ENCODE peak calls at places on chromosome 2, in ten cellular contexts. C is sigmoid colon, L is stomach, G is transverse colon, J is K562, I is HepG2, T is esophagus muscularis mucosa, E is H1, N is GM12878, Q is upper lobe of left lung. X is an unnamed sample.

GRCh38 chr2:68812256-68812655 is 58.9 kb downstream of the BMP10 start:
- DNase-seq in C (no peak), L (no peak), G (no peak), J (no peak), I (peak), T (peak), E (no peak), N (no peak), Q (peak), X (no peak)

GRCh38 chr2:195657634-195658540 is 861 bp downstream of the SLC39A10 start:
- DNase-seq in C (peak), L (peak), G (peak), J (peak), I (peak), T (no peak), E (no peak), N (no peak), Q (peak), X (peak)

GRCh38 chr2:10054976-10055375 is 11.6 kb downstream of the KLF11 start:
- DNase-seq in C (no peak), L (no peak), G (no peak), J (no peak), I (no peak), T (no peak), E (no peak), N (no peak), Q (no peak), X (no peak)

GRCh38 chr2:34534341-34534740 is 935.2 kb upstream of the FAM98A start:
- DNase-seq in C (no peak), L (no peak), G (no peak), J (no peak), I (no peak), T (no peak), E (no peak), N (no peak), Q (no peak), X (no peak)

GRCh38 chr2:237299897-237300296 is 114.1 kb downstream of the COL6A3 start:
- DNase-seq in C (no peak), L (no peak), G (no peak), J (no peak), I (no peak), T (no peak), E (no peak), N (no peak), Q (no peak), X (no peak)

GRCh38 chr2:71482055-71482454 is 28.7 kb downstream of the DYSF start:
- DNase-seq in C (peak), L (no peak), G (no peak), J (no peak), I (no peak), T (no peak), E (no peak), N (no peak), Q (no peak), X (no peak)

GRCh38 chr2:96072746-96073145 is 38.0 kb upstream of the GPAT2 start:
- DNase-seq in C (no peak), L (no peak), G (no peak), J (no peak), I (no peak), T (peak), E (no peak), N (no peak), Q (no peak), X (peak)

GRCh38 chr2:182866095-182866460 is 359 bp downstream of the FRZB start:
- DNase-seq in C (peak), L (no peak), G (no peak), J (no peak), I (no peak), T (no peak), E (no peak), N (no peak), Q (no peak), X (no peak)

GRCh38 chr2:212547716-212548458 is 9.3 kb upstream of the ERBB4 start:
- DNase-seq in C (no peak), L (no peak), G (no peak), J (no peak), I (no peak), T (no peak), E (no peak), N (no peak), Q (no peak), X (no peak)

GRCh38 chr2:2950403-2950952 is 427.1 kb downstream of the EIPR1 start:
- DNase-seq in C (no peak), L (no peak), G (peak), J (no peak), I (no peak), T (no peak), E (no peak), N (no peak), Q (no peak), X (no peak)

GRCh38 chr2:201158111-201158929 is 24.6 kb upstream of the CASP10 start:
- DNase-seq in C (peak), L (peak), G (peak), J (peak), I (peak), T (no peak), E (no peak), N (peak), Q (peak), X (no peak)

GRCh38 chr2:101361519-101361918 is 25.8 kb downstream of the CREG2 start:
- DNase-seq in C (no peak), L (no peak), G (no peak), J (no peak), I (no peak), T (no peak), E (no peak), N (no peak), Q (no peak), X (no peak)

GRCh38 chr2:30487603-30488002 is 40.6 kb downstream of the LCLAT1 start:
- DNase-seq in C (no peak), L (no peak), G (no peak), J (no peak), I (no peak), T (no peak), E (no peak), N (no peak), Q (peak), X (no peak)

GRCh38 chr2:62706721-62707516 is 1.4 kb downstream of the EHBP1 start:
- DNase-seq in C (no peak), L (no peak), G (no peak), J (no peak), I (peak), T (no peak), E (no peak), N (no peak), Q (no peak), X (no peak)

GRCh38 chr2:46813680-46814079 is 101.9 kb downstream of the MCFD2 start:
- DNase-seq in C (no peak), L (no peak), G (no peak), J (no peak), I (no peak), T (no peak), E (no peak), N (no peak), Q (no peak), X (no peak)

GRCh38 chr2:70541481-70542020 is 12.1 kb downstream of the TGFA start:
- DNase-seq in C (no peak), L (no peak), G (no peak), J (no peak), I (no peak), T (peak), E (no peak), N (no peak), Q (no peak), X (no peak)

GRCh38 chr2:7027436-7027835 is 110.2 kb downstream of the RNF144A start:
- DNase-seq in C (peak), L (no peak), G (no peak), J (no peak), I (no peak), T (no peak), E (no peak), N (no peak), Q (no peak), X (no peak)

GRCh38 chr2:30366199-30366691 is 80.8 kb upstream of the LCLAT1 start:
- DNase-seq in C (no peak), L (no peak), G (no peak), J (no peak), I (no peak), T (no peak), E (no peak), N (no peak), Q (no peak), X (no peak)

GRCh38 chr2:134460583-134460998 is 206.7 kb downstream of the MGAT5 start:
- DNase-seq in C (no peak), L (peak), G (peak), J (peak), I (peak), T (no peak), E (peak), N (no peak), Q (peak), X (peak)

GRCh38 chr2:20618886-20619521 is 31.9 kb downstream of the HS1BP3 start:
- DNase-seq in C (peak), L (peak), G (peak), J (no peak), I (no peak), T (no peak), E (no peak), N (no peak), Q (peak), X (peak)

GRCh38 chr2:151999058-151999457 is 99.8 kb downstream of the CACNB4 start:
- DNase-seq in C (no peak), L (peak), G (peak), J (peak), I (peak), T (no peak), E (no peak), N (no peak), Q (peak), X (no peak)

GRCh38 chr2:125696573-125696972 is 959.4 kb upstream of the GYPC start:
- DNase-seq in C (no peak), L (no peak), G (peak), J (peak), I (no peak), T (no peak), E (no peak), N (no peak), Q (no peak), X (no peak)

GRCh38 chr2:142867161-142867560 is 10.3 kb upstream of the KYNU start:
- DNase-seq in C (no peak), L (no peak), G (no peak), J (no peak), I (no peak), T (no peak), E (no peak), N (no peak), Q (no peak), X (no peak)

GRCh38 chr2:142866426-142866825 is 11.0 kb upstream of the KYNU start:
- DNase-seq in C (no peak), L (no peak), G (no peak), J (no peak), I (no peak), T (no peak), E (no peak), N (no peak), Q (no peak), X (no peak)

GRCh38 chr2:142868281-142868762 is 9.1 kb upstream of the KYNU start:
- DNase-seq in C (peak), L (peak), G (peak), J (no peak), I (no peak), T (no peak), E (no peak), N (no peak), Q (peak), X (peak)

GRCh38 chr2:142863485-142863921 is 14.0 kb upstream of the KYNU start:
- DNase-seq in C (no peak), L (no peak), G (no peak), J (no peak), I (peak), T (no peak), E (no peak), N (no peak), Q (no peak), X (no peak)

DNA sequence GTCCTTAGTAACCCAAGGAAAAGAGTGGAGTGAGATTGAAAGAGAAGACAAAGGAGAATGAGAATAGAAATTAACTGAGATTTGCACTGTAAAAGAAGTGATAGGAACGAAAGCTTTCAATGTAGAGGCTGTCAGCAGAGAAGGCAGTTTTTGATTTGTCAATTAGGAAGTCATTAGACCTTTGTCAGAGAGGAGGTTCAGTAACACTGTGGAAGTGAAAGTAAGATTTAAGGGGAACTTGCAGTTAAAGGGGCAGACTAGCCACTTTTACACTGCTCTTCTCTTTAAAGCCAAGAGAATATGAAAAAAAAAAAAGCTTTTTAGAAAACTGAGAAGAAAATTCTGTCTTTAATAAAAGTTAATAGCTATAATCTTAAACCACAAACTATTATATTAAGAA is 11.5 kb upstream of the KYNU start:
- DNase-seq in C (no peak), L (no peak), G (no peak), J (no peak), I (no peak), T (no peak), E (no peak), N (no peak), Q (no peak), X (no peak)
- TF ChIP-seq POLR2A in C (no peak), L (no peak), G (no peak), J (no peak), I (no peak), T (no peak), E (no peak), N (no peak), Q (no peak), X (no peak)

DNA sequence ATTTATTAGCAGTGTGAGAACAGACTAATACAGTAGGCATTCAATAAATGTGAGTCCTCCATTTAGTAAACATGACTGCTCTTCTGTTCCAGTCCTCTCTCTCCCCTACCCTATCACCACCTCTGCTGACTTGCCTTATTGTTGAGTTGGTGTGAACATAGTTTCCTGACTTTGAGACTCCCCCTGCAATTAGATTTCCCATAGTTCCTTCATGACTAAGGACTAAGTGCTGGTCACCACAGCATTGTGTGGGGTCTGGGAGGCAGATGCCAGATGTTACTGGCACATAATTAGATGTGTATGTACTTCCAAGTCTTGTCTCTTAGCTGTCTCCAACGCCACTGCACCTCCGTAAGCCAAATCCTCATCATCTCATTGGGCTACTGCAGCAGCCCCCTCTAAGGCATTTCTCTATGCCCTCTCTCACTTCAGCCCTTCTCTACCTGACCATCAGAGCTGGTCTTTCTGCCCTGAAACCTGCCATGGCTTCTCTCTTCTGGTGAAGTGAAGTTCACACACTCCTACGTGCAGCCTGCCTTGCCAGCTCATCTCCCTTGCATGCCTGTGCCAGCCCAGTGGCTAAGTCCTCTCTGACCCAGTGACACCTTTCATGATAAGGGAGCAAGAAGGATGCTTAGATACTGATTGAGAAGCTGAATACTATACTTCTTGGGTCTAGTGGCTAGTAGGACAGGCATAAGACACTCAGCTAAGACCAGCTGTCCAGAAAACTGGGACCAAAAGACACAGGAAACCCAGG is 81.6 kb upstream of the ALPP start:
- DNase-seq in C (no peak), L (no peak), G (no peak), J (no peak), I (no peak), T (no peak), E (no peak), N (no peak), Q (no peak), X (no peak)
- TF ChIP-seq EP300 in C (no peak), L (no peak), G (no peak), J (no peak), I (no peak), T (no peak), E (no peak), N (no peak), Q (no peak), X (no peak)

GRCh38 chr2:159859583-159859982 is 61.6 kb upstream of the CD302 start:
- DNase-seq in C (no peak), L (no peak), G (no peak), J (no peak), I (no peak), T (no peak), E (no peak), N (no peak), Q (no peak), X (no peak)
- TF ChIP-seq POLR2AphosphoS5 in C (no peak), L (no peak), G (no peak), J (no peak), I (no peak), T (no peak), E (no peak), N (no peak), Q (no peak), X (no peak)

GRCh38 chr2:118047273-118047898 is 33.5 kb upstream of the CCDC93 start:
- DNase-seq in C (no peak), L (no peak), G (no peak), J (no peak), I (no peak), T (no peak), E (no peak), N (no peak), Q (no peak), X (no peak)
- TF ChIP-seq POLR2A in C (no peak), L (no peak), G (no peak), J (no peak), I (no peak), T (no peak), E (no peak), N (no peak), Q (no peak), X (no peak)

GRCh38 chr2:82172483-82172882 is 1867.9 kb upstream of the LRRTM1 start:
- DNase-seq in C (no peak), L (no peak), G (no peak), J (no peak), I (no peak), T (no peak), E (no peak), N (no peak), Q (no peak), X (no peak)
- TF ChIP-seq EP300 in C (no peak), L (no peak), G (no peak), J (no peak), I (no peak), T (no peak), E (no peak), N (no peak), Q (no peak), X (no peak)

DNA sequence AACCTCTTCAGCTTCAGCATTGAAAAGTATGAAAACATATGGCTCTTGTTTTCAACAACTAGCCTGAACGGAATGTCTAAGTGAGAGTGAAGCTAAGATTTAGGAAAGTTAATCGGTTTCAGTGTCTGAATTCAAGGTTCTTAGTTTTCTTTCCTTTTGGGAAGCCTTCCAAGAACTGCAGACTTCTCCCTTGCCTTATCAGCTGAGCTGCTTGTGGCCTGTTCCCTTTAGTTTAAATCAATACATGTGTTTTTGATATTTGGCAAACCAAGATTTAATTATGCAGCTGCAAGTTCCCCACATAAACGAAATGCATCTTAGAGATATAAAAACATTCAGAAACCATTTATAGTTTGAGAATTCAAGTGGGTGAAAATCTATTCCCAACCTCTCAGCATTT is 274.3 kb upstream of the NRP2 start:
- DNase-seq in C (no peak), L (no peak), G (no peak), J (no peak), I (no peak), T (no peak), E (no peak), N (no peak), Q (no peak), X (no peak)
- TF ChIP-seq POLR2AphosphoS5 in C (no peak), L (no peak), G (no peak), J (no peak), I (no peak), T (no peak), E (no peak), N (no peak), Q (no peak), X (no peak)

DNA sequence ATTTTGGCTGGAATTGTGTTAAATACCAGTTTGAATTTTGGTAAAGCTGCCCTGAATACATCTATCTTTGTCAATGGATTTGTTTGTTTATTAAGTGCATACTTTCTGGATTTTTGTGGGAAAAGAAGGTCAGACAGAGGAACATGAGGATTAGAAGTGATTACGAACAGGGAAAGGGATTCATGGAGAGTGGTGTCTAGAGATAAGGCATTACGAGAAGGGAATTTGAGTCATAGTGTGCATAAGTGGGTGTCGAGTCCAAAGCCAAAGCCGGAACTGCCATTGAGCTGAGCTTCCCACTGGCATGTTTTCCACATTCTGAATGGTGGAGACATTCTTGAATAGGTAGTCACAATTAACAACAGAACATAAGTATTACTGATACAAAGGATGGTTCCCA is 68.9 kb upstream of the EFEMP1 start:
- DNase-seq in C (no peak), L (no peak), G (peak), J (no peak), I (peak), T (no peak), E (no peak), N (no peak), Q (no peak), X (no peak)
- TF ChIP-seq POLR2A in C (no peak), L (no peak), G (no peak), J (no peak), I (no peak), T (no peak), E (no peak), N (no peak), Q (no peak), X (no peak)

X was measured in suprapubic skin.